ENCODE peak calls at places on chromosome 11, in five cellular contexts. W is retinal pigment epithelial cell; O is stimulated activated CD8-positive, alpha-beta memory T cell treated with anti-CD3 and anti-CD28 coated beads, Interleukin-2, amount 100 ng/mL, for 1 hour; P is fibroblast of pulmonary artery; V is ELR. B is an unnamed sample.

GRCh38 chr11:104625246-104625645 is 273.0 kb downstream of the CASP12 start:
- DNase-seq in W (peak), O (no peak), P (peak), V (peak), B (no peak)

GRCh38 chr11:28835790-28836189 is 727.6 kb downstream of the METTL15 start:
- DNase-seq in W (peak), O (no peak), P (peak), V (peak), B (no peak)

GRCh38 chr11:34387653-34388052 is 29.8 kb upstream of the ABTB2 start:
- DNase-seq in W (no peak), O (no peak), P (no peak), V (no peak), B (no peak)

GRCh38 chr11:108592591-108593213 is 866 bp downstream of the EXPH5 start:
- DNase-seq in W (no peak), O (peak), P (no peak), V (peak), B (peak)

GRCh38 chr11:116579857-116580727 is 192.7 kb downstream of the BUD13 start:
- DNase-seq in W (no peak), O (no peak), P (no peak), V (no peak), B (no peak)

GRCh38 chr11:4022669-4023068 is 71.9 kb upstream of the RRM1 start:
- DNase-seq in W (no peak), O (no peak), P (no peak), V (no peak), B (no peak)

GRCh38 chr11:74680703-74681531 is 50.3 kb downstream of the CHRDL2 start:
- DNase-seq in W (no peak), O (no peak), P (no peak), V (no peak), B (no peak)

GRCh38 chr11:61055776-61056175 is 46.5 kb upstream of the CD5 start:
- DNase-seq in W (no peak), O (no peak), P (no peak), V (no peak), B (no peak)

GRCh38 chr11:43834291-43834690 is 46.3 kb upstream of the ALKBH3 start:
- DNase-seq in W (no peak), O (no peak), P (no peak), V (no peak), B (no peak)

GRCh38 chr11:130771708-130772107 is 144.6 kb downstream of the SNX19 start:
- DNase-seq in W (no peak), O (no peak), P (peak), V (no peak), B (no peak)

GRCh38 chr11:2599561-2600189 is 100.1 kb downstream of the KCNQ1OT1 start:
- DNase-seq in W (no peak), O (no peak), P (no peak), V (no peak), B (no peak)

GRCh38 chr11:96390403-96390830 is 604 bp downstream of the JRKL start:
- DNase-seq in W (no peak), O (no peak), P (peak), V (peak), B (no peak)

GRCh38 chr11:1122356-1123002 is 35.3 kb upstream of the MUC5AC start:
- DNase-seq in W (no peak), O (no peak), P (no peak), V (no peak), B (no peak)

GRCh38 chr11:107473797-107474196 is 16.2 kb upstream of the CWF19L2 start:
- DNase-seq in W (no peak), O (no peak), P (peak), V (no peak), B (no peak)

GRCh38 chr11:129722529-129722928 is 93.1 kb upstream of the TMEM45B start:
- DNase-seq in W (no peak), O (no peak), P (no peak), V (no peak), B (no peak)

GRCh38 chr11:85752890-85753581 is 57.9 kb downstream of the SYTL2 start:
- DNase-seq in W (no peak), O (peak), P (no peak), V (no peak), B (no peak)

GRCh38 chr11:101880208-101880607 is 34.6 kb upstream of the CEP126 start:
- DNase-seq in W (peak), O (no peak), P (peak), V (peak), B (no peak)

GRCh38 chr11:78332174-78332866 is 85.3 kb downstream of the GAB2 start:
- DNase-seq in W (no peak), O (no peak), P (peak), V (no peak), B (no peak)

GRCh38 chr11:17770917-17771316 is 36.3 kb downstream of the KCNC1 start:
- DNase-seq in W (no peak), O (no peak), P (peak), V (no peak), B (no peak)

GRCh38 chr11:2693271-2693833 is 6.4 kb downstream of the KCNQ1OT1 start:
- DNase-seq in W (no peak), O (no peak), P (no peak), V (no peak), B (no peak)

GRCh38 chr11:86575927-86576326 is 96.5 kb downstream of the ME3 start:
- DNase-seq in W (no peak), O (no peak), P (no peak), V (no peak), B (no peak)

GRCh38 chr11:65915821-65916251 is 3.0 kb downstream of the C11orf68 start:
- DNase-seq in W (peak), O (no peak), P (peak), V (peak), B (no peak)

GRCh38 chr11:78350101-78350645 is 67.4 kb downstream of the GAB2 start:
- DNase-seq in W (peak), O (no peak), P (peak), V (peak), B (no peak)

GRCh38 chr11:13000116-13000515 is 9.0 kb upstream of the RASSF10 start:
- DNase-seq in W (no peak), O (no peak), P (no peak), V (no peak), B (no peak)

GRCh38 chr11:118619444-118620205 is 12.2 kb downstream of the PHLDB1 start:
- DNase-seq in W (peak), O (no peak), P (peak), V (peak), B (no peak)

GRCh38 chr11:6498121-6498520 is 1.0 kb downstream of the DNHD1 start:
- DNase-seq in W (no peak), O (no peak), P (peak), V (no peak), B (no peak)

GRCh38 chr11:86463120-86463519 is 88.4 kb downstream of the CCDC81 start:
- DNase-seq in W (no peak), O (no peak), P (no peak), V (no peak), B (no peak)

GRCh38 chr11:122229078-122229477 is 113.1 kb upstream of the BLID start:
- DNase-seq in W (no peak), O (no peak), P (no peak), V (no peak), B (no peak)

GRCh38 chr11:63847363-63847762 is 8.5 kb downstream of the MARK2 start:
- DNase-seq in W (no peak), O (no peak), P (no peak), V (no peak), B (no peak)

GRCh38 chr11:58465690-58466089 is 23.7 kb upstream of the OR5B12 start:
- DNase-seq in W (no peak), O (no peak), P (no peak), V (peak), B (no peak)

GRCh38 chr11:127345819-127346459 is 345.4 kb upstream of the KIRREL3 start:
- DNase-seq in W (no peak), O (no peak), P (peak), V (peak), B (peak)

GRCh38 chr11:2732261-2732939 is 32.6 kb upstream of the KCNQ1OT1 start:
- DNase-seq in W (no peak), O (no peak), P (no peak), V (no peak), B (no peak)

GRCh38 chr11:77036398-77036797 is 2.2 kb downstream of the B3GNT6 start:
- DNase-seq in W (no peak), O (no peak), P (no peak), V (no peak), B (no peak)

GRCh38 chr11:103016031-103016430 is 60.5 kb upstream of the MMP13 start:
- DNase-seq in W (no peak), O (no peak), P (no peak), V (no peak), B (no peak)

GRCh38 chr11:76265771-76266241 is 59.5 kb upstream of the WNT11 start:
- DNase-seq in W (no peak), O (no peak), P (no peak), V (no peak), B (no peak)

GRCh38 chr11:134406264-134407185 is 5.5 kb downstream of the B3GAT1 start:
- DNase-seq in W (no peak), O (no peak), P (no peak), V (no peak), B (no peak)

GRCh38 chr11:115168229-115168671 is 336.0 kb downstream of the CADM1 start:
- DNase-seq in W (no peak), O (no peak), P (no peak), V (no peak), B (no peak)

GRCh38 chr11:31810779-31811647 is at the start of gene PAX6:
- DNase-seq in W (peak), O (no peak), P (peak), V (peak), B (peak)

GRCh38 chr11:76392889-76393288 is 11.8 kb downstream of the GVQW3 start:
- DNase-seq in W (no peak), O (no peak), P (no peak), V (no peak), B (no peak)